ENCODE peak calls at places on chromosomes 13 and 19, in five cellular contexts. L is LHCN-M2, Q is HEK293T, H is thoracic aorta, A is RPMI7951. X is an unnamed sample.

GRCh38 chr13:52642131-52642530 is at the start of gene HNRNPA1L2:
- DNase-seq in L (no peak), H (no peak), A (no peak), Q (no peak), X (no peak)

GRCh38 chr19:14536926-14537692 is 7.7 kb downstream of the TECR start:
- DNase-seq in H (no peak), Q (peak; percentile 84), A (no peak), L (peak; percentile 15), X (no peak)

GRCh38 chr13:67013709-67014108 is 216.4 kb downstream of the PCDH9 start:
- DNase-seq in L (no peak), A (no peak), Q (no peak), H (no peak), X (no peak)

GRCh38 chr19:13297023-13297422 is 146.8 kb downstream of the IER2 start:
- DNase-seq in A (no peak), Q (no peak), H (no peak), L (no peak), X (no peak)

GRCh38 chr19:19637186-19637522 is 6.3 kb downstream of the GMIP start:
- DNase-seq in L (no peak), Q (no peak), H (no peak), A (no peak), X (no peak)

GRCh38 chr19:52962394-52963228 is at the start of gene ZNF816:
- DNase-seq in H (peak; percentile 94), Q (peak; percentile 86), L (peak; percentile 93), A (peak; percentile 96), X (peak; percentile 99)

GRCh38 chr13:99353836-99354235 is 46.6 kb upstream of the GPR183 start:
- DNase-seq in A (peak; percentile 88), L (peak; percentile 20), H (no peak), Q (no peak), X (no peak)

GRCh38 chr19:38851622-38852230 is 1.9 kb upstream of the HNRNPL start:
- DNase-seq in H (peak; percentile 70), Q (peak; percentile 82), L (peak; percentile 90), A (peak; percentile 92), X (peak; percentile 94)

GRCh38 chr13:105346141-105346766 is 1189.2 kb downstream of the EFNB2 start:
- DNase-seq in A (peak; percentile 23), H (no peak), L (peak; percentile 94), Q (no peak), X (no peak)

X was measured in coronary artery.